ENCODE peak calls at places on chromosomes 2 and 18, in four cellular contexts. R is NCI-H1436, T is endothelial cell, M is progenitor cell of endocrine pancreas. N is an unnamed sample.

GRCh38 chr2:182649316-182649715 is 66.7 kb upstream of the DNAJC10 start:
- DNase-seq in R (peak), T (peak), M (no peak), N (peak)

GRCh38 chr2:95301186-95301585 is 4.0 kb downstream of the KCNIP3 start:
- DNase-seq in R (no peak), T (no peak), M (no peak), N (no peak)

GRCh38 chr18:23515911-23516546 is 12.7 kb downstream of the RMC1 start:
- DNase-seq in R (peak), T (peak), M (peak), N (peak)

GRCh38 chr18:7908686-7909299 is 341.7 kb downstream of the PTPRM start:
- DNase-seq in R (peak), T (no peak), M (no peak), N (no peak)

GRCh38 chr2:48112911-48113687 is 206.8 kb upstream of the FBXO11 start:
- DNase-seq in R (no peak), T (no peak), M (no peak), N (no peak)

GRCh38 chr2:158619496-158619895 is 162.7 kb downstream of the PKP4 start:
- DNase-seq in R (no peak), T (no peak), M (no peak), N (no peak)

GRCh38 chr2:148493822-148494563 is 150.6 kb upstream of the EPC2 start:
- DNase-seq in R (no peak), T (no peak), M (no peak), N (no peak)

GRCh38 chr2:33535409-33535808 is 59.0 kb downstream of the RASGRP3 start:
- DNase-seq in R (no peak), T (no peak), M (no peak), N (no peak)

GRCh38 chr2:232485333-232485756 is 2.3 kb downstream of the ECEL1 start:
- DNase-seq in R (no peak), T (no peak), M (no peak), N (no peak)

GRCh38 chr2:128988974-128989373 is 670.3 kb upstream of the HS6ST1 start:
- DNase-seq in R (no peak), T (no peak), M (no peak), N (no peak)

GRCh38 chr2:6113796-6114195 is 421.6 kb downstream of the SOX11 start:
- DNase-seq in R (no peak), T (no peak), M (no peak), N (no peak)

GRCh38 chr2:51628953-51629352 is 597.0 kb upstream of the NRXN1 start:
- DNase-seq in R (no peak), T (no peak), M (no peak), N (no peak)

GRCh38 chr18:3441290-3441689 is 8.7 kb upstream of the TGIF1 start:
- DNase-seq in R (no peak), T (peak), M (no peak), N (no peak)

GRCh38 chr2:231431606-231432005 is 32.7 kb downstream of the NCL start:
- DNase-seq in R (no peak), T (no peak), M (no peak), N (no peak)

GRCh38 chr2:29295843-29296242 is 180.6 kb downstream of the CLIP4 start:
- DNase-seq in R (no peak), T (peak), M (no peak), N (peak)

GRCh38 chr2:230134496-230135073 is 65.9 kb upstream of the SLC16A14 start:
- DNase-seq in R (no peak), T (no peak), M (no peak), N (no peak)

GRCh38 chr18:74139888-74140287 is 7.7 kb downstream of the FBXO15 start:
- DNase-seq in R (no peak), T (no peak), M (no peak), N (no peak)

GRCh38 chr2:216956820-216957493 is 97.1 kb upstream of the TNP1 start:
- DNase-seq in R (no peak), T (no peak), M (no peak), N (no peak)